ENCODE peak calls at places on chromosomes 3 and 15, in ten cellular contexts. K, Q, A, L, H, G, D, X, B and Z are unnamed samples.

GRCh38 chr3:73055583-73056364 is 5.7 kb upstream of the EBLN2 start:
- DNase-seq in H (no peak), K (no peak), Q (no peak), X (no peak), B (no peak), L (no peak), D (no peak), A (no peak), G (no peak), Z (no peak)

GRCh38 chr3:37183375-37183831 is 9.0 kb upstream of the LRRFIP2 start:
- DNase-seq in Q (no peak), B (no peak), G (peak), X (no peak), D (no peak), L (no peak), A (no peak), K (no peak), H (peak), Z (peak)

GRCh38 chr3:193722566-193722965 is 129.6 kb downstream of the OPA1 start:
- DNase-seq in L (no peak), D (no peak), Q (no peak), B (no peak), X (no peak), H (no peak), G (no peak), A (no peak), K (no peak), Z (no peak)

GRCh38 chr3:139353920-139354556 is 10.2 kb downstream of the MRPS22 start:
- DNase-seq in L (no peak), X (no peak), A (no peak), G (peak), Q (no peak), K (no peak), D (no peak), H (peak), B (no peak), Z (peak)

GRCh38 chr3:117903226-117903625 is 1131.4 kb downstream of the IGSF11 start:
- DNase-seq in D (no peak), B (no peak), Q (no peak), X (no peak), A (no peak), K (no peak), G (peak), L (no peak), H (peak), Z (peak)

GRCh38 chr15:68698708-68699107 is 119.9 kb downstream of the CORO2B start:
- DNase-seq in X (no peak), D (no peak), B (no peak), A (no peak), L (no peak), G (no peak), Q (no peak), H (no peak), K (no peak), Z (no peak)

GRCh38 chr3:59940690-59941089 is 890.9 kb upstream of the CFAP20DC start:
- DNase-seq in K (no peak), A (no peak), Q (no peak), L (no peak), D (no peak), X (no peak), B (no peak), G (no peak), H (no peak), Z (no peak)

GRCh38 chr3:133659806-133660205 is 1.9 kb downstream of the TOPBP1 start:
- DNase-seq in L (no peak), G (no peak), K (no peak), Q (no peak), D (no peak), A (no peak), X (no peak), B (no peak), H (no peak), Z (no peak)

GRCh38 chr3:127911421-127911931 is 3.6 kb upstream of the KBTBD12 start:
- DNase-seq in Q (no peak), B (no peak), L (no peak), D (no peak), A (no peak), G (peak), K (no peak), X (no peak), H (no peak), Z (no peak)

GRCh38 chr3:73226026-73226425 is 164.6 kb downstream of the EBLN2 start:
- DNase-seq in L (no peak), B (no peak), K (no peak), Q (no peak), A (no peak), H (no peak), X (no peak), G (no peak), D (no peak), Z (no peak)

GRCh38 chr3:170201527-170201926 is 20.0 kb upstream of the PHC3 start:
- DNase-seq in Q (no peak), G (no peak), B (no peak), D (no peak), A (no peak), X (no peak), K (no peak), L (no peak), H (no peak), Z (no peak)

GRCh38 chr3:156615592-156616173 is 58.7 kb upstream of the TIPARP start:
- DNase-seq in B (no peak), Q (no peak), G (peak), L (no peak), D (no peak), K (no peak), H (peak), A (no peak), X (no peak), Z (peak)

GRCh38 chr15:80154336-80154735 is 1.5 kb downstream of the FAH start:
- DNase-seq in H (no peak), B (no peak), A (no peak), G (peak), D (no peak), Q (no peak), X (no peak), L (no peak), K (no peak), Z (no peak)

GRCh38 chr3:151707216-151707615 is 26.5 kb upstream of the AADACL2 start:
- DNase-seq in D (no peak), K (no peak), L (no peak), Q (no peak), A (no peak), G (peak), H (peak), B (no peak), X (no peak), Z (no peak)